ENCODE peak calls at places on chromosomes 16 and 17, in nine cellular contexts. D is breast epithelium, C is GM12865, A is IMR-90, Y is pancreas, F is lung, R is coronary artery, K is transverse colon, H is HCT116. P is an unnamed sample.

GRCh38 chr16:57482845-57483545 is 3.3 kb downstream of the DOK4 start:
- DNase-seq in D (no peak), C (no peak), A (no peak), Y (no peak), F (no peak), R (no peak), K (no peak), H (no peak), P (no peak)

GRCh38 chr16:3049921-3050481 is 3.6 kb downstream of the MMP25 start:
- DNase-seq in D (no peak), C (no peak), A (no peak), Y (no peak), F (no peak), R (no peak), K (no peak), H (no peak), P (no peak)

GRCh38 chr17:15479697-15480096 is 12.3 kb upstream of the CDRT4 start:
- DNase-seq in D (no peak), C (no peak), A (peak), Y (no peak), F (no peak), R (no peak), K (no peak), H (peak), P (no peak)

GRCh38 chr17:42519546-42520444 is 16.2 kb upstream of the NAGLU start:
- DNase-seq in D (peak), C (no peak), A (peak), Y (peak), F (peak), R (peak), K (peak), H (peak), P (no peak)

GRCh38 chr17:8149419-8150193 is 2.6 kb downstream of the PER1 start:
- DNase-seq in D (no peak), C (no peak), A (no peak), Y (no peak), F (no peak), R (peak), K (no peak), H (no peak), P (no peak)

GRCh38 chr17:47072881-47073280 is 93.8 kb upstream of the RPRML start:
- DNase-seq in D (no peak), C (no peak), A (peak), Y (no peak), F (no peak), R (no peak), K (no peak), H (no peak), P (no peak)

GRCh38 chr17:14042411-14042810 is 26.9 kb upstream of the COX10 start:
- DNase-seq in D (no peak), C (peak), A (no peak), Y (no peak), F (no peak), R (no peak), K (no peak), H (no peak), P (no peak)

GRCh38 chr17:901964-902363 is 77.6 kb downstream of the NXN start:
- DNase-seq in D (no peak), C (no peak), A (peak), Y (no peak), F (no peak), R (no peak), K (no peak), H (no peak), P (no peak)

GRCh38 chr16:84648595-84649510 is 542 bp downstream of the KLHL36 start:
- DNase-seq in D (no peak), C (peak), A (no peak), Y (peak), F (peak), R (no peak), K (peak), H (no peak), P (no peak)

GRCh38 chr17:68892193-68892592 is 63.0 kb downstream of the ABCA8 start:
- DNase-seq in D (no peak), C (no peak), A (no peak), Y (no peak), F (no peak), R (no peak), K (no peak), H (no peak), P (no peak)

GRCh38 chr16:9049241-9049640 is 42.2 kb upstream of the HAPSTR1 start:
- DNase-seq in D (no peak), C (no peak), A (peak), Y (no peak), F (no peak), R (no peak), K (no peak), H (no peak), P (no peak)

GRCh38 chr17:7213895-7214299 is 5.7 kb downstream of the DLG4 start:
- DNase-seq in D (no peak), C (peak), A (peak), Y (peak), F (no peak), R (peak), K (peak), H (peak), P (no peak)

GRCh38 chr17:44279586-44280344 is 11.8 kb upstream of the SLC4A1 start:
- DNase-seq in D (peak), C (peak), A (peak), Y (peak), F (peak), R (peak), K (peak), H (no peak), P (peak)

GRCh38 chr16:86664518-86665318 is 86.4 kb downstream of the FOXL1 start:
- DNase-seq in D (no peak), C (peak), A (peak), Y (no peak), F (no peak), R (no peak), K (peak), H (peak), P (peak)

GRCh38 chr17:10649031-10649430 is 8.1 kb downstream of the MYH3 start:
- DNase-seq in D (no peak), C (no peak), A (peak), Y (no peak), F (no peak), R (no peak), K (no peak), H (no peak), P (no peak)

GRCh38 chr17:50317121-50317520 is 28.8 kb upstream of the XYLT2 start:
- DNase-seq in D (no peak), C (no peak), A (no peak), Y (no peak), F (no peak), R (no peak), K (no peak), H (no peak), P (no peak)

GRCh38 chr17:59002848-59003247 is 103.8 kb downstream of the TRIM37 start:
- DNase-seq in D (no peak), C (no peak), A (peak), Y (no peak), F (no peak), R (no peak), K (no peak), H (no peak), P (no peak)

GRCh38 chr17:75504347-75505151 is 10.8 kb downstream of the CASKIN2 start:
- DNase-seq in D (no peak), C (peak), A (no peak), Y (peak), F (no peak), R (no peak), K (peak), H (no peak), P (no peak)

GRCh38 chr16:6112700-6113099 is 1015.1 kb upstream of the EEF2KMT start:
- DNase-seq in D (no peak), C (no peak), A (no peak), Y (no peak), F (no peak), R (no peak), K (no peak), H (no peak), P (no peak)

GRCh38 chr16:31458073-31458834 is 1.0 kb upstream of the ARMC5 start:
- DNase-seq in D (peak), C (peak), A (peak), Y (peak), F (peak), R (no peak), K (peak), H (no peak), P (no peak)
- TF ChIP-seq CTCF in D (no peak), C (peak), A (peak), Y (no peak), F (no peak), R (no peak), K (no peak), H (no peak), P (peak)

DNA sequence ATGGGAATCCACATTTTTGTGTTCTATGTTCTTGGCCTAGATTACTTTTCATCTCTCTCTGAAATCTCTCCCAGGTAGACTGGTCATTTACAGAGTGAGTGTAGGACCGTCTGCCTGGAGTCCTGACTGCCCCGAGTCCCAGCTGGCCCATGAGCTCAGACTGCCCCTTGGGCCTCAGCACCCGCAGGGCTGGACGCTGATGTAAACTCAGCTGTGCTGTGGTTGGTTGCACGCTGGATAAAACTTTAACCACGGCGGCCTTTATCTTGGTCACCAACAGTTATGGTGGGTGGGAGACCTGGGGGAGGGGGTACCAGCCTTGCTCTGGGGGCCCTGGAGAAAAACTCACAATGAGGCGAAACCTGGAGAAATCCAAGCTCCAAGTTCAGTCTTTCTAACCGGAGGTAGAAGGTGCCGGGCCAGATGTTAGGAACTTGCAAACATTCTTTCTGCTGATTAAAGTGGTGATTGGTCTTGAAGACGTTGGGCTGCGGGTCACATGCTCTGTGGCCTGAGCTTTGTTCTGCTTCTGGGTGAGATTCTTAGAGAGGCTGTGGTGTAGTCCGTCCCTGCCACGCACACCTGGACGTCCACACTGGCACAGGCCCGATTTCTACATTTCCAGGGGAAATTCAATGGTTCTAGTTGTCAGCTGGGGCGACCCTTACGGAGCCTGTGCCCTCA is 6.9 kb downstream of the METRNL start:
- DNase-seq in D (no peak), C (no peak), A (peak), Y (no peak), F (no peak), R (no peak), K (no peak), H (no peak), P (no peak)
- H3K4me3 ChIP-seq in D (no peak), C (no peak), A (no peak), Y (no peak), F (no peak), R (peak), K (no peak), H (no peak), P (no peak)

GRCh38 chr17:4267402-4267801 is 3.6 kb upstream of the ANKFY1 start:
- DNase-seq in D (no peak), C (no peak), A (no peak), Y (no peak), F (no peak), R (no peak), K (no peak), H (no peak), P (no peak)

GRCh38 chr17:4261452-4261851 is 2.3 kb downstream of the ANKFY1 start:
- DNase-seq in D (no peak), C (no peak), A (no peak), Y (no peak), F (no peak), R (no peak), K (no peak), H (no peak), P (no peak)

GRCh38 chr17:4266550-4266949 is 2.8 kb upstream of the ANKFY1 start:
- DNase-seq in D (no peak), C (no peak), A (no peak), Y (no peak), F (no peak), R (no peak), K (no peak), H (no peak), P (no peak)

GRCh38 chr17:4258867-4259266 is 4.9 kb downstream of the ANKFY1 start:
- DNase-seq in D (no peak), C (no peak), A (no peak), Y (no peak), F (no peak), R (no peak), K (no peak), H (no peak), P (no peak)

DNA sequence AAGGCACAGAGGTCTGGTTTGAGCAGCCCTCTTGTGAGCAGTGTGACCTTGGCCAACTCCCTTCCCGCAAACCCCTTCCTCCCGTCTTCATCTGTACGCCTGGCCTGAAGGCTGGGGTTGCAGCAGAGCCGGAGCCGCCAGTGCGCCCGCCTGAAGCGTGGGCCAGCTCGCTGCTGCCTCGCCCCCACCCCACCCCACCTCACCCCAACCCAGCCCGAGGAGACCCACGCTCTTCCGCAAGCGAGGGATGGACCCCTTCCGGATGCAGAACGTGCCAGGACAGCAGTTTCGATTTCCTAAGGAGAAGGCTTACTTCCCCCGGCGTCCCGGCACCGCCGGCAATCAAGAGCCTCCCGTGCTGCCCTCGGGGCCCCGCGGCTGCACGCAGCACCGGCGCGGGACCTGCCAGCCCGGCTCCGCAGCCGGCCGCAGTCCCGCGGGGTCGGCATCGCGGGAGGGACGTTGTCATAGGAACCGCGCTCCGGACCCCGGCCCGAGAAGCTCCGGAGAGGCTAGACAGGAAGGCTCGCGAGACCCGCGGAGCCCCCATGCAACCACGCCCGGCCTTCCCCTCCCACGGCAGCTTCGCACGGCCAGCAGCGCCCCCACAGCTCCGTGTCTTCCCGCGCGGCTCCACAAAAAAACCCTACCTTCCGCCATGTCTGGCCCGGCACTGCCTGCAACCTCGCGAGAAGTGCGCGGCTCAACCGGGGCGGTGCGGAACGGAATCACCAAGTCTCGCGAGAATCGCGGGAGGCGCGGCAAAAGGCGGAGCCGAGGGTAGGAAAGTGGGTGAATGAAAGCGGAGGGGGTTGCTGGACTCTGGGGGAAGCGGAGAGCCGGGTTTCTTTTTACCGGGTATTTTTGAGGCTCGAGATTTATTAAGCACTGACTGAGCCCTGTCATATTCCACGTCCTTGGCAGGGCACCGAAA is at the start of gene ANKFY1:
- DNase-seq in D (peak), C (peak), A (peak), Y (peak), F (peak), R (peak), K (peak), H (peak), P (peak)
- TF ChIP-seq CTCF in D (no peak), C (no peak), A (peak), Y (no peak), F (no peak), R (no peak), K (no peak), H (no peak), P (peak)

GRCh38 chr16:4081577-4082021 is 34.6 kb downstream of the ADCY9 start:
- DNase-seq in D (no peak), C (no peak), A (peak), Y (no peak), F (no peak), R (no peak), K (no peak), H (no peak), P (no peak)
- H3K4me3 ChIP-seq in D (no peak), C (no peak), A (no peak), Y (no peak), F (no peak), R (peak), K (no peak), H (no peak), P (no peak)

GRCh38 chr17:74270333-74270732 is 3.7 kb upstream of the DNAI2 start:
- DNase-seq in D (no peak), C (no peak), A (no peak), Y (no peak), F (no peak), R (no peak), K (no peak), H (no peak), P (no peak)

GRCh38 chr17:74268052-74268451 is 6.0 kb upstream of the DNAI2 start:
- DNase-seq in D (no peak), C (no peak), A (no peak), Y (no peak), F (peak), R (no peak), K (no peak), H (no peak), P (no peak)

GRCh38 chr17:74271281-74271680 is 2.8 kb upstream of the DNAI2 start:
- DNase-seq in D (no peak), C (no peak), A (no peak), Y (no peak), F (no peak), R (no peak), K (no peak), H (no peak), P (no peak)

GRCh38 chr17:74268554-74268953 is 5.5 kb upstream of the DNAI2 start:
- DNase-seq in D (no peak), C (no peak), A (no peak), Y (no peak), F (no peak), R (no peak), K (no peak), H (no peak), P (no peak)

DNA sequence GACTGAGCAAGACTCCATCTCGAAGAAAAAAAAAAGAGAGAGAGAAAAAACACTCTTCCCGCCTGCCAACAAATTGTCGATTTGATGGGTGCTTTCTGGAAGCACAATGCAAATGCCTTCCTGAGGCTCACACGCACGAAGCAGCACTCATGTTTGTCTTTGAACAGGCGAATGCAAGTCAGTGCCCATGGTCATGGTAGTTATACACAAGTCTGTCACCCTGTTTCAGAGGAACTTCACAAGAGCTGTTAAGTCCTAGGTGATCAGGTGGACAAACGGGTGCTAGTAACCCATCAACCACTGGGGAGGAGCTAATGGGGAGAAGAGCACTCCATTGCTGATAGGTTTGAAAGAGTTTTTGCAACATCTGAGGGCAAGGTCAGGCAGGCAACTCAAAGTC is 6.5 kb upstream of the DNAI2 start:
- DNase-seq in D (no peak), C (no peak), A (no peak), Y (no peak), F (no peak), R (no peak), K (no peak), H (no peak), P (no peak)
- TF ChIP-seq CTCF in D (no peak), C (no peak), A (no peak), Y (no peak), F (no peak), R (no peak), K (no peak), H (no peak), P (no peak)

DNA sequence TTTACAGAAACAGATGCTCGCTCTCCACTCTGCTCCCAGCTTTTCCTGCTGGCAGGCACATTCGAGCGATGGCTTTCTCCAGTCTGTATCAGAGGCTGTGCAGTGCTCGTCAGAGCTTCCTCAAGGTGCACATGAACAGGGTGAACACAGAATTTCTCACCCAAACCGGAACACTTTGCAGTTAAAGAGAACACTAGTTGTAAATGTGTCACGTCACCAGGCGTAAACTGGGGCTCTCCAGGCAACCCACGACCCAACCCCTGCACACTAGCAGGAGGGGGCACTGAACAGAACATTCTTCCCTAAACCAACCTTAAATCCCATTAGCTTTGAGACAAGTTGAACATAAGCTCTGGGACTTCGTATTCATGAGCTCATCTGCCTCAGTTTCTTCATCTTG is 119.0 kb downstream of the RMI2 start:
- DNase-seq in D (no peak), C (no peak), A (no peak), Y (no peak), F (no peak), R (no peak), K (no peak), H (no peak), P (no peak)
- H3K4me3 ChIP-seq in D (no peak), C (no peak), A (no peak), Y (no peak), F (no peak), R (no peak), K (no peak), H (no peak), P (no peak)

GRCh38 chr16:51242281-51242994 is 91.4 kb upstream of the SALL1 start:
- DNase-seq in D (no peak), C (no peak), A (no peak), Y (no peak), F (no peak), R (peak), K (no peak), H (no peak), P (no peak)

GRCh38 chr16:51237207-51237606 is 86.1 kb upstream of the SALL1 start:
- DNase-seq in D (no peak), C (no peak), A (no peak), Y (no peak), F (no peak), R (no peak), K (no peak), H (no peak), P (no peak)

GRCh38 chr16:51237861-51238378 is 86.8 kb upstream of the SALL1 start:
- DNase-seq in D (no peak), C (no peak), A (no peak), Y (no peak), F (no peak), R (no peak), K (no peak), H (no peak), P (no peak)

GRCh38 chr16:51236583-51236982 is 85.5 kb upstream of the SALL1 start:
- DNase-seq in D (no peak), C (no peak), A (no peak), Y (no peak), F (no peak), R (no peak), K (no peak), H (no peak), P (no peak)

DNA sequence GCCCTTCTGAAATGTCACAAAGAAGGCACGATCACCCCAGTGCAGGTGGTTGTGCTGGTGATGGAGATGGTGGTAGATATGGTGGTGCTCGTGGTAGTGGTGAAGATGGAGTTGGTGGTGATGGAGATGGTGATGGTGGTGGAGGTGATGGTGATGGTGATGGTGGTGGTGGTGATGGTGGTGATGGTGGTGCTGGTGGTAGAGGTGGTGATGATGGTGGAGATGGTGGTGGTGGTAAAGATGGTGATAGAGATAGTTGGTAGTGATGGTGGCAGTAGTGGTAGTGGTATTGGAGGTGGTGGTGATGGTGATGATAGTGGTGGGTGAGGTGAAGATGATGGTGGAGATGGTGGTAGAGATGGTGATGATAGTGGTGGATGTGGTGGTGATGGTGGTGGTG is 88.1 kb upstream of the SALL1 start:
- DNase-seq in D (no peak), C (no peak), A (no peak), Y (no peak), F (no peak), R (no peak), K (no peak), H (no peak), P (no peak)
- TF ChIP-seq CTCF in D (no peak), C (no peak), A (no peak), Y (no peak), F (no peak), R (no peak), K (no peak), H (no peak), P (no peak)